ENCODE peak calls at places on chromosomes 1 and 21, in five cellular contexts. H, D, X, B and P are unnamed samples.

GRCh38 chr1:61109158-61109557 is 26.8 kb downstream of the NFIA start:
- DNase-seq in H (no peak), D (no peak), B (no peak), X (no peak), P (no peak)

GRCh38 chr1:186424539-186424938 is 36.4 kb downstream of the PDC start:
- DNase-seq in B (no peak), X (no peak), D (no peak), H (no peak), P (no peak)

GRCh38 chr21:38993561-38993960 is 187.8 kb downstream of the ETS2 start:
- DNase-seq in X (no peak), D (no peak), B (no peak), H (peak), P (peak)

GRCh38 chr1:229130028-229130668 is 140.8 kb upstream of the RAB4A start:
- DNase-seq in B (peak), X (no peak), D (no peak), H (no peak), P (no peak)

GRCh38 chr1:13583964-13584791 is 546 bp downstream of the PDPN start:
- DNase-seq in H (no peak), B (no peak), D (peak), X (peak), P (peak)

GRCh38 chr1:1986451-1987141 is 17.0 kb downstream of the CFAP74 start:
- DNase-seq in H (no peak), X (no peak), B (no peak), D (peak), P (no peak)

GRCh38 chr1:85229574-85230097 is 28.8 kb upstream of the SYDE2 start:
- DNase-seq in B (no peak), H (no peak), X (no peak), D (no peak), P (no peak)

GRCh38 chr1:229129306-229130027 is 141.4 kb upstream of the RAB4A start:
- DNase-seq in H (no peak), D (peak), X (no peak), B (no peak), P (no peak)

GRCh38 chr21:31660134-31660565 is 657 bp downstream of the SOD1 start:
- DNase-seq in X (no peak), D (peak), H (peak), B (no peak), P (peak)

GRCh38 chr1:214331827-214332423 is 51.0 kb downstream of the SMYD2 start:
- DNase-seq in D (peak), X (peak), H (peak), B (no peak), P (no peak)

GRCh38 chr1:102174259-102174863 is 177.6 kb upstream of the OLFM3 start:
- DNase-seq in B (no peak), H (no peak), X (no peak), D (peak), P (no peak)

GRCh38 chr1:33310702-33311101 is 10.2 kb downstream of the A3GALT2 start:
- DNase-seq in D (no peak), H (no peak), B (no peak), X (no peak), P (no peak)

GRCh38 chr1:40781614-40781971 is 2.0 kb upstream of the KCNQ4 start:
- DNase-seq in X (no peak), H (no peak), D (no peak), B (no peak), P (no peak)

GRCh38 chr1:40784141-40784770 is 669 bp downstream of the KCNQ4 start:
- DNase-seq in D (peak), B (no peak), X (no peak), H (no peak), P (no peak)

GRCh38 chr1:40783001-40783905 is at the start of gene KCNQ4:
- DNase-seq in B (peak), H (no peak), X (peak), D (peak), P (peak)

GRCh38 chr1:40780678-40781613 is 2.6 kb upstream of the KCNQ4 start:
- DNase-seq in B (no peak), X (no peak), H (no peak), D (no peak), P (no peak)

GRCh38 chr1:40782371-40782956 is 1.1 kb upstream of the KCNQ4 start:
- DNase-seq in B (no peak), H (no peak), D (peak), X (peak), P (no peak)
- H3K4me3 ChIP-seq in B (no peak), H (no peak), D (peak), X (peak), P (no peak)

DNA sequence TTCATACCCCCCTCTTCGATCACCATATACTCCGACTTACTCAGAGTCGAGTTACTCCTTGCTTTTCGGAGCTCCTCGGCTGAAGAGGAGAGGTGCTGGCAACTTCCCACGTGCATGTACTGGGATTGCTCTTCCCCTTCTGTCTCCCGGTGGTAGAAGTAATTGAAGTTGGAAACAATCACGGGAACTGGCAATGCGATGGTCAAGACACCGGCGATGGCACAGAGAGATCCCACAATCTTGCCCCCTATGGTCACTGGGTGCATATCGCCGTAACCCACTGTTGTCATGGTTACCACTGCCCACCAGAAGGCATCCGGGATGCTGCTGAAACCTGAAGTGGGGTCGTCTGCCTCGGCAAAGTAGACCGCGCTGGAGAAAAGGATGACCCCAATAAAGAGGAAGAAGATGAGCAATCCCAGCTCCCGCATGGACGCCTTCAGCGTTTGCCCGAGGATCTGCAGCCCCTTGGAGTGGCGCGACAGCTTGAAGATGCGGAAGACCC is 1.5 kb downstream of the KCNA3 start:
- DNase-seq in B (no peak), D (no peak), X (no peak), H (no peak), P (no peak)
- TF ChIP-seq CTCF in B (no peak), D (no peak), X (no peak), H (no peak), P (no peak)

DNA sequence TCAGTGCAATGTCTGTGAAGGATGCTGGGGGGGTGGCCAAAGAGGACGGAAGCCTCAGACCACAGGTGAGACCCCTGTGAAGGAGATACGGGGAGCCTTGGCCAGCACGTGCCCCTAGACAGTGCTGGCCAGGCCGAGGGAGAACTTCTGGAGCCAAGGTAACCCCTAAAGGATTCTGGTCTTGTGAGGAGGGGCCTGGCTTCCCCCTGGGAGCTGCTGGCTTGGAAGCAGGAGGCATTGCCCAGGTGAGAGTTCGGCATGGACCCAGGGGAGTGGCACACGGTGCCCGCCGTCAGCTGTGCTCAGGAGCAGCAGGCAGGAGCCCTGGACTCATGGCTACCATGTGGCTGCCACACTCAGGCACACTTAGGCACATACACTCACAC is 1.3 kb upstream of the COL6A2 start:
- DNase-seq in D (no peak), X (no peak), H (no peak), B (no peak), P (no peak)
- H3K4me3 ChIP-seq in D (no peak), X (no peak), H (no peak), B (no peak), P (no peak)

DNA sequence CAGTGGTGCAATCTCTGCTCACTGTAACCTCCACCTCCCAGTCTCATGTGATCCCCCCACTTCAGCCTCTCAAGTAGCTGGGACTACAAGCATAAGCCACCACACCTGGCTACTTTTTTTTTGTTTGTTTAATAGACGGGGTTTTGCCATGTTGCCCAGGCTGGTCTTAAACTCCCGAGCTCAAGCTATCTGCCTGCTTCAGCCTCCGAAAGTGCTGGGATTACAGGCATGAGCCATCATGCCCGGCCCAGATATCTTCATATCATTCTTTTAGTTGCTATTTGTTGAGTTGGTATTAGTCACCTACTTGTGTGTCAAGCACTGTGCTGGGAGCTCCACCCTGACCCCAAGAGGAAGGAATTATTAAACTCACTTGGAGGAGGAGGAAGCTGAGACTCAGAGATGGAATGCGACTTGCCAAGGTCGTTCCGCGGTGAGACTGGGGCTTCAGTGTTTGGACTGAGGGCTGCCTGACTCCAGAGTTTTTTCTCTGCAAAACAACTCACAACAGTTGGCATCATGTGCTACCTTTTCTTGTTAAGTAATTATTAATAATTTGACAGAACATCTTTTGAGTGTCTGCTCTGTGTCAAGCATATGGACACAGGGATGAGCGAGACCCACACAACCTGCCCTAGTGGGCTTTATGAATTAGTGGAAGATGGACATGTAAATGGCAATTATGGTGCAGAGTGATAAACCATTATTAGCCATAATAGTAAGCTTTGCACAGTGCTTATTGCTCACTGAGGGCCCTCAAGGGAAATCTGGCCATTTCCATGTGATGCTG is 132.0 kb downstream of the FOXD2 start:
- DNase-seq in X (no peak), D (peak), B (no peak), H (peak), P (peak)
- TF ChIP-seq CTCF in X (peak), D (peak), B (peak), H (peak), P (peak)